ENCODE peak calls at places on chromosomes 12 and 14, in five cellular contexts. V is GM18507; M is activated effector memory CD4-positive, alpha-beta T cell treated with Interleukin-2 at 50 U/mL for 16 hours; U is amniotic stem cell; R is T1000. N is an unnamed sample.

GRCh38 chr14:32408018-32408417 is 78.9 kb downstream of the AKAP6 start:
- DNase-seq in V (no peak), M (no peak), U (no peak), R (no peak), N (no peak)

GRCh38 chr12:112714166-112714565 is 77.4 kb upstream of the RPH3A start:
- DNase-seq in V (no peak), M (no peak), U (peak; percentile 40), R (no peak), N (no peak)

GRCh38 chr12:53048033-53048779 is 1.7 kb upstream of the TNS2 start:
- DNase-seq in V (no peak), M (no peak), U (no peak), R (no peak), N (no peak)

GRCh38 chr12:81296556-81297305 is 218.9 kb downstream of the ACSS3 start:
- DNase-seq in V (no peak), M (no peak), U (no peak), R (peak; percentile 57), N (no peak)

GRCh38 chr12:88401153-88401552 is 179.1 kb downstream of the KITLG start:
- DNase-seq in V (no peak), M (no peak), U (no peak), R (no peak), N (no peak)

GRCh38 chr12:92921877-92922276 is 7.2 kb downstream of the EEA1 start:
- DNase-seq in V (no peak), M (no peak), U (no peak), R (no peak), N (no peak)

GRCh38 chr14:56195727-56196126 is 77.5 kb downstream of the PELI2 start:
- DNase-seq in V (peak; percentile 20), M (no peak), U (no peak), R (no peak), N (no peak)

GRCh38 chr12:112163056-112163455 is 37.7 kb downstream of the TRAFD1 start:
- DNase-seq in V (no peak), M (no peak), U (no peak), R (no peak), N (no peak)

GRCh38 chr12:124512667-124513296 is 54.6 kb downstream of the NCOR2 start:
- DNase-seq in V (no peak), M (no peak), U (peak; percentile 85), R (peak; percentile 76), N (peak; percentile 93)

GRCh38 chr12:32502693-32503510 is 103.5 kb downstream of the FGD4 start:
- DNase-seq in V (no peak), M (no peak), U (no peak), R (no peak), N (peak; percentile 28)

N was measured in HAP-1.